ENCODE peak calls at places on chromosome 7, in four cellular contexts. T is brain microvascular endothelial cell, P is fibroblast of lung, A is PC-3. R is an unnamed sample.

GRCh38 chr7:144670251-144670650 is 165.6 kb downstream of the TPK1 start:
- DNase-seq in P (peak), T (no peak), A (peak), R (no peak)

GRCh38 chr7:114922652-114923402 is 933 bp downstream of the MDFIC start:
- DNase-seq in P (peak), T (peak), A (peak), R (peak)

GRCh38 chr7:92133133-92133736 is 1.0 kb downstream of the CYP51A1 start:
- DNase-seq in A (no peak), P (peak), T (no peak), R (no peak)

GRCh38 chr7:141118809-141119586 is 45.1 kb downstream of the TMEM178B start:
- DNase-seq in P (no peak), A (no peak), T (no peak), R (no peak)

GRCh38 chr7:155467846-155468821 is 10.2 kb downstream of the EN2 start:
- DNase-seq in P (no peak), A (no peak), T (no peak), R (no peak)

GRCh38 chr7:42262907-42263466 is 26.0 kb upstream of the GLI3 start:
- DNase-seq in A (peak), T (no peak), P (peak), R (no peak)

GRCh38 chr7:150356265-150356897 is 12.2 kb upstream of the REPIN1 start:
- DNase-seq in P (peak), A (peak), T (no peak), R (no peak)

GRCh38 chr7:1113548-1113885 is 25.6 kb downstream of the GPER1 start:
- DNase-seq in T (no peak), P (no peak), A (no peak), R (no peak)

GRCh38 chr7:3931843-3932242 is 630.8 kb downstream of the SDK1 start:
- DNase-seq in A (no peak), P (no peak), T (no peak), R (no peak)

GRCh38 chr7:29980151-29980550 is 9.4 kb downstream of the SCRN1 start:
- DNase-seq in A (no peak), T (no peak), P (no peak), R (no peak)

GRCh38 chr7:132771301-132771730 is 195.0 kb upstream of the PLXNA4 start:
- DNase-seq in T (no peak), A (no peak), P (no peak), R (no peak)

GRCh38 chr7:44633254-44634186 is 27.1 kb downstream of the OGDH start:
- DNase-seq in P (peak), A (peak), T (peak), R (no peak)
- H3K4me3 ChIP-seq in P (no peak), A (no peak), T (no peak), R (no peak)

GRCh38 chr7:55550010-55550409 is 22.3 kb downstream of the VOPP1 start:
- DNase-seq in A (peak), P (no peak), T (no peak), R (no peak)
- H3K4me3 ChIP-seq in A (no peak), P (no peak), T (no peak), R (no peak)

GRCh38 chr7:117021960-117022359 is 68.7 kb downstream of the ST7 start:
- DNase-seq in A (no peak), P (no peak), T (no peak), R (no peak)
- H3K4me3 ChIP-seq in A (no peak), P (peak), T (peak), R (no peak)

GRCh38 chr7:143379607-143380263 is 1.4 kb upstream of the ZYX start:
- DNase-seq in P (no peak), A (no peak), T (no peak), R (no peak)
- H3K4me3 ChIP-seq in P (peak), A (peak), T (peak), R (peak)